ENCODE peak calls at places on chromosomes 5 and 9, in six cellular contexts. F, C, S, Y, W and R are unnamed samples.

GRCh38 chr5:36692791-36693763 is 86.7 kb downstream of the SLC1A3 start:
- DNase-seq in F (peak; percentile 87), C (peak; percentile 54), S (peak; percentile 83), Y (peak; percentile 76), W (peak; percentile 75), R (peak; percentile 70)

GRCh38 chr5:1521671-1522600 is 1.8 kb downstream of the LPCAT1 start:
- DNase-seq in F (peak; percentile 70), C (peak; percentile 61), S (peak; percentile 43), Y (peak; percentile 75), W (peak; percentile 84), R (peak; percentile 63)

GRCh38 chr5:95728494-95729114 is 2.5 kb upstream of the RHOBTB3 start:
- DNase-seq in F (peak; percentile 70), C (no peak), S (no peak), Y (peak; percentile 66), W (no peak), R (no peak)

GRCh38 chr5:74499236-74499635 is 141.3 kb downstream of the ENC1 start:
- DNase-seq in F (no peak), C (no peak), S (no peak), Y (no peak), W (no peak), R (no peak)

GRCh38 chr5:180779985-180780610 is 22.5 kb downstream of the MGAT1 start:
- DNase-seq in F (no peak), C (no peak), S (no peak), Y (no peak), W (no peak), R (no peak)

GRCh38 chr9:18492612-18493011 is 18.7 kb downstream of the ADAMTSL1 start:
- DNase-seq in F (peak; percentile 51), C (peak; percentile 30), S (no peak), Y (peak; percentile 77), W (peak; percentile 65), R (peak; percentile 53)

GRCh38 chr5:19771174-19771835 is 216.7 kb downstream of the CDH18 start:
- DNase-seq in F (peak; percentile 2), C (no peak), S (no peak), Y (peak; percentile 35), W (no peak), R (peak; percentile 67)

GRCh38 chr5:148574167-148574566 is 80.2 kb downstream of the HTR4 start:
- DNase-seq in F (no peak), C (no peak), S (no peak), Y (no peak), W (no peak), R (no peak)

GRCh38 chr9:130383979-130384676 is 60.6 kb upstream of the ASS1 start:
- DNase-seq in F (no peak), C (no peak), S (no peak), Y (no peak), W (no peak), R (no peak)

GRCh38 chr5:175885813-175886212 is 14.4 kb downstream of the CPLX2 start:
- DNase-seq in F (peak; percentile 21), C (no peak), S (no peak), Y (no peak), W (no peak), R (peak; percentile 2)

GRCh38 chr5:91849069-91849468 is 466.0 kb upstream of the ARRDC3 start:
- DNase-seq in F (no peak), C (no peak), S (no peak), Y (no peak), W (peak; percentile 6), R (no peak)

GRCh38 chr5:160434022-160434531 is 12.4 kb downstream of the PTTG1 start:
- DNase-seq in F (no peak), C (no peak), S (peak; percentile 82), Y (no peak), W (no peak), R (no peak)

GRCh38 chr9:93676310-93677054 is 100.1 kb downstream of the PHF2 start:
- DNase-seq in F (no peak), C (no peak), S (peak; percentile 29), Y (no peak), W (no peak), R (no peak)

GRCh38 chr9:104608336-104608735 is 2.9 kb upstream of the OR13C2 start:
- DNase-seq in F (no peak), C (no peak), S (no peak), Y (peak; percentile 25), W (peak; percentile 8), R (no peak)

GRCh38 chr9:120729796-120730195 is 15.5 kb upstream of the MEGF9 start:
- DNase-seq in F (no peak), C (no peak), S (no peak), Y (no peak), W (no peak), R (peak; percentile 19)

GRCh38 chr9:14340536-14340935 is 26.6 kb upstream of the NFIB start:
- DNase-seq in F (no peak), C (no peak), S (no peak), Y (no peak), W (no peak), R (no peak)

GRCh38 chr9:129405089-129405830 is 215.6 kb downstream of the C9orf50 start:
- DNase-seq in F (peak; percentile 82), C (no peak), S (no peak), Y (no peak), W (no peak), R (peak; percentile 68)

GRCh38 chr5:34564706-34565235 is 91.4 kb upstream of the RAI14 start:
- DNase-seq in F (peak; percentile 30), C (no peak), S (no peak), Y (peak; percentile 85), W (peak; percentile 80), R (no peak)

GRCh38 chr9:13163946-13164345 is 115.5 kb downstream of the MPDZ start:
- DNase-seq in F (no peak), C (no peak), S (no peak), Y (no peak), W (no peak), R (no peak)

GRCh38 chr9:26062172-26062571 is 383.9 kb upstream of the TUSC1 start:
- DNase-seq in F (no peak), C (no peak), S (no peak), Y (no peak), W (no peak), R (no peak)

GRCh38 chr5:157328277-157328912 is 62.5 kb downstream of the CYFIP2 start:
- DNase-seq in F (peak; percentile 95), C (peak; percentile 75), S (peak; percentile 80), Y (peak; percentile 85), W (peak; percentile 77), R (peak; percentile 85)

GRCh38 chr9:92455217-92455616 is 27.1 kb downstream of the ASPN start:
- DNase-seq in F (no peak), C (no peak), S (no peak), Y (peak; percentile 17), W (no peak), R (no peak)
- TF ChIP-seq CTCF in F (peak; percentile 24), C (peak; percentile 51), S (no peak), Y (peak; percentile 36), W (peak; percentile 29), R (peak; percentile 28)

DNA sequence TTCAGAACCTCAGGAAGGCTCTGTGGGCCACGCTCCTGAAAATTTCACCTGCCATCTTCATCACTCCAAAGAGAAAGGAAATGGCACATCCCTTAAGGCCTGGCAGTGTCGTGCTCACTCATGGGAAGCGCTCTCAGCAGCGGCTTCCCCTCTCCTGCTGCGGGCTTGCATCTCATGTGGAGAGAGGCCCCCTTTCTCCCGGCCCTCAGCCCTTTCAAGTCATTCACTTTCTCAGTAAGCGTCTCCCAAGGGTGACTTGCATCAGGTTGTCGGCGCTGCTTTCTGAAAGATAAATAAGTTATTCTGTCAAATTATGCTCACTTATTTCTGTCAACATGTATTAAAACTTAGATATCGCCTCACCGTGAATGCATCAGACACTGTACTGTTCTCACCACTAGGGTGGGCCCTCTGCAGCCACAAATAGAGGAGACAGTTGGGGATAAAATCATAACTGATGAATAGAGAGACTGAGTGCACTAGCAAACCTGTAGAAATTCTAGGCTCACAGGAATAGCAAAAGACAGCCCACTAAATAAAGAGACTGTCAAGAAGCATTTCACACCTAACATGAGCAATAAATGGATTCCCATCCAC is 174.6 kb downstream of the RFK start:
- DNase-seq in F (peak; percentile 24), C (no peak), S (no peak), Y (peak; percentile 47), W (peak; percentile 22), R (no peak)
- TF ChIP-seq CTCF in F (peak; percentile 51), C (peak; percentile 26), S (no peak), Y (peak; percentile 54), W (peak; percentile 45), R (peak; percentile 34)

GRCh38 chr9:77523891-77524290 is 124.2 kb downstream of the GNA14 start:
- DNase-seq in F (no peak), C (no peak), S (no peak), Y (no peak), W (no peak), R (peak; percentile 1)
- TF ChIP-seq CTCF in F (no peak), C (no peak), S (no peak), Y (no peak), W (no peak), R (no peak)

DNA sequence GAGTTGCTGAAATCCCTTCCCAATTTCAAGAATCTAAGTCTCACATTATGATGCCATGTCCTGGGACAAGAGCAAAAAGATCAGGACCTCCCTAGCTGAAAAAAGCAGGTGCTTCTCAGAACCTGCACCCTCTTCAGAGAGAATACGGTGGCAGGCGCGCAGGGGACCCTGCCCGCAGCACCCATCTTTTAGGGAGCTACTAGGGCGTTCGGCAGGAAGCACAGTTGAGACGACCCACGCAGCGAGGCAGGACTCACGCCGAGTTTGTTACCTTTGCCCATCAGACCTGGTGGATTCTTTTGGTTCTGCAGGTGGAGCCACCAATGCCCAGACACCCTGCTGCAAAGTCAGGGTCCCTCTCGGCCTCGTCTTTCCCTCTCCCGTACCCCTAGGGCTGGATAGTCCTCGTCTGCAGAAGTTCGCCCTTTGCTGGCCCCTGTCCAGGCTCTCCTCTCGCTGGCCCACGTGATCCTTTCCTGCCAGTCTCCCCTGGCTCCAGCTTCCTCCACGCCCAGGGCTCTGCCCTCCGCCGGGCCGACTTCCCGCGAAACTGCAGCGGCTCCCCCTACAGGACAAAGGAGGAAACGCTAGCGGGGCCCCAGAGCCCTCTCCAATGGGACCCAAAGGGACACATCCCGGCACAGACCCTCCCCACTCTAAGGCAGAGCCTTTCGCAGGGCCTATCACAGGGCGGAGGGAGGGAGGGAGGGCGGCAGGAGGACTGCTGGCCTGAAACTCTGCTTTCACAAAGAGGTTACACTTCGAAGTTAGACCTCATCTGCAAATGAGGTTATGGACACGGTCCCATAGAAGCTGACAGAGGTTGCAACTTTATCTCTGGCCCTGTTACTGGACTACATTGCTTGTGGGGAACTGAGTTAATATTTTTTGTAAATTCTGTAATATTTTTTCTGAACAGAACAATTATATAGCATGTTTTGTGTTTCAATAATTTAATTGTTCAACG is 28.8 kb downstream of the TMEM174 start:
- DNase-seq in F (peak; percentile 80), C (peak; percentile 47), S (peak; percentile 92), Y (peak; percentile 75), W (peak; percentile 47), R (peak; percentile 64)
- TF ChIP-seq CTCF in F (peak; percentile 85), C (peak; percentile 92), S (peak; percentile 74), Y (peak; percentile 90), W (peak; percentile 70), R (peak; percentile 85)